ENCODE peak calls at places on chromosomes 16 and 17, in four cellular contexts. E is activated naive CD8-positive, alpha-beta T cell treated with anti-CD3 and anti-CD28 coated beads for 36 hours; K is NCI-H748 treated with DMSO at 0.1 percent for 48 hours; F is foreskin melanocyte. X is an unnamed sample.

GRCh38 chr16:70250748-70251650 is 741 bp downstream of the EXOSC6 start:
- DNase-seq in E (peak), K (no peak), F (peak), X (no peak)

GRCh38 chr17:8041249-8041928 is 2.5 kb downstream of the ALOX15B start:
- DNase-seq in E (peak), K (peak), F (peak), X (peak)

GRCh38 chr16:46896314-46896968 is 12.3 kb downstream of the GPT2 start:
- DNase-seq in E (no peak), K (no peak), F (no peak), X (no peak)

GRCh38 chr17:37447641-37448040 is 41.0 kb downstream of the TADA2A start:
- DNase-seq in E (no peak), K (no peak), F (no peak), X (no peak)

GRCh38 chr17:82049106-82049505 is 2.5 kb downstream of the RFNG start:
- DNase-seq in E (no peak), K (no peak), F (no peak), X (no peak)

GRCh38 chr16:48963306-48963705 is 318.3 kb downstream of the CBLN1 start:
- DNase-seq in E (no peak), K (no peak), F (no peak), X (no peak)

GRCh38 chr17:9484789-9485188 is 90.8 kb downstream of the STX8 start:
- DNase-seq in E (no peak), K (no peak), F (no peak), X (no peak)

GRCh38 chr16:31471875-31472558 is at the start of gene TGFB1I1:
- DNase-seq in E (no peak), K (peak), F (peak), X (no peak)

GRCh38 chr17:245020-245419 is 63.6 kb upstream of the DOC2B start:
- DNase-seq in E (no peak), K (no peak), F (no peak), X (no peak)